ENCODE peak calls at places on chromosomes 3 and 15, in six cellular contexts. N is MM.1S, Q is adrenal gland, H is astrocyte, A is left ventricle myocardium inferior, K is HCT116. V is an unnamed sample. For H3K27me3, the result is how much of the 10 kb centered on the place peaks cover.

GRCh38 chr3:129078510-129078909 is 17.9 kb downstream of the GP9 start:
- DNase-seq in H (no peak), K (no peak), Q (no peak), N (no peak), A (no peak), V (no peak)

GRCh38 chr3:5022966-5023776 is 43.9 kb downstream of the BHLHE40 start:
- DNase-seq in N (no peak), A (no peak), K (peak), Q (peak), H (peak), V (no peak)

GRCh38 chr15:89444855-89445254 is 51.5 kb downstream of the RHCG start:
- DNase-seq in N (no peak), Q (no peak), K (no peak), H (no peak), A (no peak), V (no peak)

GRCh38 chr15:38670142-38671002 is 105.8 kb upstream of the RASGRP1 start:
- DNase-seq in K (no peak), H (no peak), Q (no peak), N (no peak), A (no peak), V (no peak)

GRCh38 chr15:90619468-90619867 is 89.7 kb downstream of the CRTC3 start:
- DNase-seq in Q (no peak), A (no peak), K (no peak), H (no peak), N (no peak), V (no peak)

GRCh38 chr3:48662753-48663488 is at the start of gene CELSR3:
- DNase-seq in A (peak), K (peak), H (peak), Q (peak), N (peak), V (peak)

GRCh38 chr15:91862891-91863520 is 9.5 kb downstream of the SLCO3A1 start:
- DNase-seq in H (no peak), Q (no peak), K (no peak), N (no peak), A (no peak), V (no peak)

GRCh38 chr15:59315914-59316428 is 56.7 kb downstream of the MYO1E start:
- DNase-seq in H (peak), A (no peak), K (no peak), Q (no peak), N (no peak), V (no peak)

GRCh38 chr3:122635789-122636188 is 44.9 kb upstream of the PARP14 start:
- DNase-seq in Q (no peak), H (peak), N (no peak), A (no peak), K (peak), V (no peak)

GRCh38 chr3:42505203-42505848 is 2.9 kb downstream of the VIPR1 start:
- DNase-seq in K (no peak), H (no peak), Q (no peak), N (no peak), A (no peak), V (no peak)

GRCh38 chr3:188092648-188093047 is 61.3 kb upstream of the LPP start:
- DNase-seq in N (peak), K (no peak), A (no peak), H (no peak), Q (no peak), V (no peak)

GRCh38 chr15:72859757-72860145 is 76.2 kb upstream of the ADPGK start:
- DNase-seq in N (no peak), A (no peak), Q (no peak), K (no peak), H (no peak), V (no peak)

GRCh38 chr3:72492240-72492639 is 356.0 kb downstream of the SHQ1 start:
- DNase-seq in N (no peak), H (peak), A (peak), K (no peak), Q (peak), V (no peak)

GRCh38 chr3:138184994-138185393 is 2.1 kb upstream of the ARMC8 start:
- DNase-seq in H (no peak), K (peak), Q (no peak), N (no peak), A (no peak), V (no peak)

DNA sequence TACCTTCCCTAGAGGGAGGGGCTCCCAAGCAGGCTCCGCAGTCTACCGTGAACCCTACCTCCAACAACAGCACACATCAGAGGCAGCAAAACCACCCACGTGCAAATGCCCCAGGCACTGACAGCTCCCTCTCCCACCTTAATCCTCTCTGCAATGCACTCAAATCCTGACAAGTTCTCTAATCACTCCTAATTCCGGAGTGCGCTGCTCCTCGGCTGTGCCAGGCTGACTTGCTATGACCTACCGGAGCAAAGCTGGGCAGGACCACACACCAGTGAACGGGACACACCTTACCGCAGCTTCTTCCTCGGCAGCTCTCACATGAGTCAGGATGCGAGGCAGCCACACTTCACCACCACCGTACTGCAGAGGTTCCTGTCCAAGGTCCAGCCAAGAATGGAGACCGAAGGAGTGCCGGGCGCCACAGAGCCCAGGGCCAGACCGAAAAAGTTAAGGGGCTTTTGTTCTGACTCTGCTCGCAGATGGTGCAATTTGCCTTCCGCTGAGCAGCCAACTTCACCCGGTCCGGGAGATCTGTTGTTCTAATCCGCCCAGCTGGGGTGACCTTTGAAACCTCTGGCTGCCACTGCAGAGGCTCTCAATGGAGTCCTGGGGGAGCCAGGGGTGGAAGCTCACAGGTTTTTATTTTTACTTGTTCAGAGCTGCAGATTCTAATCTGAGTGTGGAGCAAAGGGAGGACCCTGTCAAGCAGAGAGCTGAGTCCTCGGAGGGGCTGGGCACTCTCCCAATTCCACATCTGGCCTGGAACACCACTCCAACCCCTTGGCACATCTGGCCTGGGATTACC is 84.4 kb downstream of the MYLK start:
- DNase-seq in N (no peak), A (no peak), Q (no peak), H (peak), K (no peak), V (no peak)
- H3K4me3 ChIP-seq in N (no peak), A (no peak), Q (no peak), H (no peak), K (no peak), V (no peak)

GRCh38 chr3:160797306-160797705 is 41.3 kb downstream of the PPM1L start:
- DNase-seq in H (no peak), Q (no peak), N (no peak), A (no peak), K (no peak), V (no peak)
- H3K27me3 ChIP-seq in H (under half), Q (under half), N (under half), A (under half), K (under half), V (under half)

DNA sequence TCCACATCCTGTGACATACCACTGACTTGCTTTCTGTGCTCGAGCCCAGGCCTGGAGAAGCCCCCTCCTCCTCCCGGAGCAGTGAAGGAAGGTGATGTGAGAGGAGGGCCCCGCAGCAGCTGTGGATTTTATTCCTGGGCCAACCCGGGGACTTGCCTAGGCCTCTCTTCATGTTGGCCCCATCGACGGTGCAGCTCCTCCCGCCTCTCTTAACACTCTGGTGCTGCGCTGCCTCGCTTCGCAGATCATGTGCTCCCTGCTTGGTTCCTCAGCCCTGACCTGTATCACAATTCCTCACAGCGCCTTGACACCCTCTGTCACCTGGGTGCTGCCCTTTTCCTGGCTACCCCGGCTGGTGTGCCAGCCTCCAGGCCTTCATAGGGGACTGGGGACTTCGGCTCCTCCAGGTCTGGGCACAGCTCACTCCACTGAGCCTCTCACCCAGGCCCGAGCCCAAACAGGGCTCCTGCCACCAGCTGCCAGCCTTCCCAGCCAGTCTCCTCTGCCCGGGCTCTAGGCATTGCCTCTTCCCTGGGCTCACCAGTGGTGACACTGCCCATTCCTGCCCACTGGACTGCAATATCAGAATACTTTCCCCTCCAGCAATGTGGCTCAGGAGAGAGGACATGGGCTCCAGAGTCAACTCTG is 21.5 kb downstream of the MAGEF1 start:
- DNase-seq in N (no peak), A (no peak), H (no peak), K (no peak), Q (no peak), V (no peak)
- TF ChIP-seq CTCF in N (no peak), A (no peak), H (no peak), K (no peak), Q (no peak), V (no peak)

DNA sequence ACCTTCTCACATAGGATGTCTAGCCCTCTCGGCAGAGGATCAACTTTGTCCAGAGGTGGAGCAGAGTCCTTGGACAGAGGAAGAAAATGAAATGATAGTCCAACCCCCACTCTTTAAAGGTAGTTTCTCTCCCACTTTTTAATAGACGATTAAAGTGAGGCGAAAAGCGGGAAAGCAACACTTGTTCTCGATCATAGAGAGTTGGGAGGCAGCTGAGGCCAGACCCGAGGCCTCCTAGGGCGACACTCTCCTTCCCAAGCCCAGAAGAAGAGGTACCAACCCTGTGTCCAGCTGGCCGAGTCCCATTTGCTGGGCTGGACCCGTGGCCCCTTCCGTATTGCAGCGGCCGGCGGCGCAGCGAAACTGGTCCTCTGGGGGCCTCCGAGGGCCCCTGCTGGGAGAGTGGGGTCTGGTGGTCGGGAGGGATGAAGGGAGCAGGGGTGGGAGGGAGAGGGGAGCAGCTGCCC is 2.3 kb downstream of the WNT5A start:
- DNase-seq in Q (no peak), K (no peak), A (no peak), H (no peak), N (no peak), V (no peak)
- H3K4me3 ChIP-seq in Q (peak), K (no peak), A (peak), H (peak), N (peak), V (peak)

DNA sequence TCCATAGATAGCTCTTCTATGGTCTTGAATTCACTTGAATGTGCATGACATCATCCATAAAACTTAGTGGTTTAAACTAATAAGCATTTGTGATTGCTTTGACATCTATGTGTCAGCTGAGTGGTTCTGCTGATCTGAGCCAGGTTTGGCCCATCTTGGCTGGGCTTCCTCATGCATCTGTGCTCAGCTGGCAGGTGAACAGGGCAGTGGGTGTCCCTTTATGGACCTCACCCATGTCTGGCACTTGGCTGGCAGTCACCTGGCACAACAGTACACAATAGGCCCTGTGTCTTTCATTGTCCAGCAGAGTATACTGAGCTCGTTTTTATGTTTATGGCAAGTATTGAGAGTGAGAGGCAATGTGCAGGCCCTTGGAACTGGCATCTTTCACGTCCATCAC is 73.7 kb upstream of the CNTN6 start:
- DNase-seq in H (no peak), Q (no peak), N (no peak), K (no peak), A (no peak), V (no peak)
- H3K27me3 ChIP-seq in H (under half), Q (under half), N (under half), K (under half), A (under half), V (under half)

GRCh38 chr3:56347219-56347871 is 120.9 kb downstream of the ERC2 start:
- DNase-seq in A (no peak), K (no peak), N (no peak), Q (peak), H (no peak), V (no peak)
- TF ChIP-seq CTCF in A (peak), K (peak), N (peak), Q (no peak), H (peak), V (peak)

DNA sequence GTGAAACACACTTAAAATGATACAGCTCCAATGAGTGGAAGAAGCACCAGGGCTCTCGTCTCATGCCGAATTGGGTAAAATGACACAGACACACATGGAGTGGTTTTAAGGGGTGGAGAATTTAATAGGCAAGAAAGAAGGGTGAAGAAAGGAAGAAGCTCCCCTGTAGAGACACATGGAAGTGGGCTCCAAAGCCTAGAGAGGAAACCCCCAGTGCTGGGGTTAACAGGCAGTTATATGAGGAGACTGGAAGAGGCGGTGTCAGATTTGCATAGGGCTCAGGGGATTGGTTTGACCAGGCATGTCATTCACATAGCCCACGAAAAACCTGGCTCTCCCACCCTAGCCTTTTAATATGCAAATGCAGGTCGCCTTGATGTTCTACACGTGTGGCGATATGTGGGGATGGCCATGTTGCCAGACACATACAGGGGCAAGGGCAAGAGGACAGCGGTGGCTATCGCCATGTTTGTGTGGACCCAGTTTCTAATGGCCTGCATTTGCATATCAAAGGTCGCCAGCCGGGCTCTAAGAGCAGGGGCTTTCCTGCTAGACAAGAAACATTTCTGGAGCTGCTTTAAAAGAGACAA is 1.9 kb upstream of the DPH6 start:
- DNase-seq in H (no peak), A (no peak), K (no peak), N (no peak), Q (no peak), V (no peak)
- H3K4me3 ChIP-seq in H (no peak), A (no peak), K (no peak), N (no peak), Q (no peak), V (no peak)

V was measured in GM06990.